ENCODE peak calls at places on chromosome 1, in five cellular contexts. B, O, A, M and E are unnamed samples.

GRCh38 chr1:174114788-174115448 is 44.4 kb upstream of the RABGAP1L start:
- DNase-seq in B (peak; percentile 47), O (peak; percentile 61), A (no peak), M (no peak), E (no peak)

GRCh38 chr1:101181930-101182329 is 54.9 kb upstream of the S1PR1 start:
- DNase-seq in B (no peak), O (no peak), A (no peak), M (no peak), E (no peak)

GRCh38 chr1:150887018-150887417 is at the start of gene CTXND2:
- DNase-seq in B (no peak), O (no peak), A (no peak), M (no peak), E (no peak)

GRCh38 chr1:39896909-39897685 is 4.6 kb downstream of the MYCL start:
- DNase-seq in B (no peak), O (no peak), A (no peak), M (no peak), E (no peak)

GRCh38 chr1:54053745-54054437 is 483 bp downstream of the TCEANC2 start:
- DNase-seq in B (no peak), O (no peak), A (no peak), M (no peak), E (no peak)

GRCh38 chr1:40096977-40097782 is at the start of gene PPT1:
- DNase-seq in B (peak; percentile 89), O (peak; percentile 91), A (peak; percentile 68), M (peak; percentile 7), E (peak; percentile 68)

GRCh38 chr1:162179121-162179520 is 109.6 kb downstream of the NOS1AP start:
- DNase-seq in B (no peak), O (no peak), A (no peak), M (no peak), E (no peak)

GRCh38 chr1:8063298-8064068 is 37.4 kb upstream of the ERRFI1 start:
- DNase-seq in B (no peak), O (no peak), A (no peak), M (no peak), E (no peak)

GRCh38 chr1:116878804-116879477 is 30.8 kb upstream of the PTGFRN start:
- DNase-seq in B (peak; percentile 54), O (peak; percentile 48), A (peak; percentile 23), M (peak; percentile 61), E (no peak)

GRCh38 chr1:37808369-37809319 is 636 bp upstream of the YRDC start:
- DNase-seq in B (peak; percentile 84), O (peak; percentile 93), A (peak; percentile 69), M (no peak), E (no peak)

GRCh38 chr1:167447521-167448136 is 70.7 kb downstream of the CD247 start:
- DNase-seq in B (no peak), O (no peak), A (no peak), M (no peak), E (no peak)

GRCh38 chr1:214604543-214604942 is 1.5 kb downstream of the CENPF start:
- DNase-seq in B (no peak), O (no peak), A (no peak), M (no peak), E (no peak)

GRCh38 chr1:84379128-84379527 is 19.2 kb upstream of the DNASE2B start:
- DNase-seq in B (no peak), O (no peak), A (no peak), M (no peak), E (no peak)

GRCh38 chr1:7223334-7224080 is 438.3 kb downstream of the CAMTA1 start:
- DNase-seq in B (no peak), O (no peak), A (no peak), M (no peak), E (no peak)

GRCh38 chr1:178388398-178389161 is 108.2 kb downstream of the CLEC20A start:
- DNase-seq in B (no peak), O (no peak), A (no peak), M (no peak), E (no peak)

DNA sequence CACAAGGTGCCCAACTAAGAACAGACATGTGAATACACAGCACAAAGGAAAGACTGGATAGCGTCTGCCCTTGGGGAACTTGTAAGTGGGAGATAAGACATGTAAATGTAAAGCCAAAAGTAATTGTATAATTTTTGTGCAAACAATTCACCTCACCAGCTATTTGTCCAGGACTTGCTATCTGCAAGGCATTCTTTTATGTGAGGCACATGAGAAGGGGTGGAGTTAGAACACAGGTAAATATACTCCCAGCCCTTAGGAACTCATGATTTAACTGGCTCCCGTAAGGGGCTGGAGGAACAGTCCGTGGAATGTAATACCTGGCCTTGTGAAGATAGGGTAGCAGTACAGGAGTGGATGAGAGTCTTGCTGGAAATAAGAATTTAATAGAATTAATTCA is 61.3 kb downstream of the CDK18 start:
- DNase-seq in B (peak; percentile 24), O (no peak), A (no peak), M (no peak), E (no peak)
- TF ChIP-seq POLR2AphosphoS5 in B (no peak), O (no peak), A (no peak), M (no peak), E (no peak)

DNA sequence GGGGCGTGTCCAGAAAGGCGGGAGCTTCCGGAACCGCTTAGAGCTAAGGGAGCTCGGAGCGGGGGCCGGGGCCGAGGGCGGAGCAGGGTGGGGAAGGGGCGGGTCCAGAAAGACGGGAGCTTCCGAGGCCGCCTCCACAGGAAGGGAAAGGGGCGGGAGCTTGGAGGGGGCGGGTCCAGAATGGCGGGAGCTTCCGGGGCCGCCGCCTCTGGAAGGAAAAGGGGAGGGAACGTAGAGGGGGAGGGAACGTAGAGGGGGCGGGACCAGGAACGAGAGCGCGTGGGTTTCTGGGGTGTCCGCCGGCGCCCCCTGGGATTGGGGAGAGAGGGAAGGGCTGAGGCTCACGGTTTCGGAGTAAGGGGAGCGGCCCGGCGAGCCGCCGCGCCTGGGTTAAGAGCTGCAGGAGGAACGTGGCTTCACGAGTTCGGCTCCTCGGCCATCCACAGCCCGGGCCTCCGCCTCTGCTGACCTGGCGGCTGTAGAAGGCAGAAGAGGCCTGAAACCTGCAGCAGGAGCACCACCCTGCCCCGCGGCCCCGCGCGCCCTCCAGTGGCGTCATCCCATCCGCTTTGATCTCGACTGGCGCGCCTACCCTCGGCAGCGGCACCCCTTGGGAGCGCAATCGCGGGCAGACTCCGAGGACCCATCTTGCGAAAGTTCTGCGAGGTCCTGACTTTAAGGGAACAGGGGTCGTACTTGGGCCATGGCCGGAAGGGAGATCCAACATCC is 22.9 kb upstream of the HPDL start:
- DNase-seq in B (peak; percentile 94), O (peak; percentile 99), A (peak; percentile 92), M (peak; percentile 84), E (peak; percentile 83)
- TF ChIP-seq POLR2A in B (peak; percentile 97), O (peak; percentile 97), A (peak; percentile 84), M (peak; percentile 95), E (peak; percentile 85)

GRCh38 chr1:28241633-28242241 is 5.8 kb downstream of the ATP5IF1 start:
- DNase-seq in B (no peak), O (no peak), A (no peak), M (no peak), E (no peak)
- TF ChIP-seq TAF1 in B (no peak), O (no peak), A (no peak), M (no peak), E (no peak)

DNA sequence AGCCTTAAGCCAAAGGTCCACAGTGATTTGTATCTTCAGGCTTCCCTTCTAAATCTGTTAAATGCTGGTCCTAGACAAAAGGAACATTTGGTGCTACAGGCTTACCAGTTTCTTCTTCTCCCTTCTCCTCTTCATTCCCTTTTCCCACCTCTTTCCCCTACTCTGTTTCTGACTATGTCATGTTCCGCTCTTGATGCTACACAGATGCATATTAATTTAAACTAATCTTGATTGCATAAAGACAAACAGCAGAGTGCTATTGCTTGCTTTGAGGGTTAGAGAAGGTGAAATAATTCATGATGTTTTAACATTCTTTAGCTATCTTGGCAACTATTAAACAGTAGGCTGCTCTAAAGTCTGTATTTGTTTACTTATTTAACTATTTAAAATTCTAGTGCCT is 34.3 kb upstream of the COL24A1 start:
- DNase-seq in B (no peak), O (no peak), A (no peak), M (no peak), E (no peak)
- TF ChIP-seq POLR2AphosphoS5 in B (no peak), O (no peak), A (no peak), M (no peak), E (no peak)

GRCh38 chr1:110340207-110340468 is 961 bp downstream of the RBM15 start:
- DNase-seq in B (no peak), O (peak; percentile 55), A (no peak), M (no peak), E (no peak)

GRCh38 chr1:110337704-110338199 is 1.4 kb upstream of the RBM15 start:
- DNase-seq in B (peak; percentile 67), O (peak; percentile 39), A (no peak), M (no peak), E (peak; percentile 22)

GRCh38 chr1:110339427-110340206 is 440 bp downstream of the RBM15 start:
- DNase-seq in B (peak; percentile 90), O (peak; percentile 72), A (peak; percentile 37), M (no peak), E (peak; percentile 18)

GRCh38 chr1:110339040-110339426 is at the start of gene RBM15:
- DNase-seq in B (peak; percentile 92), O (peak; percentile 93), A (peak; percentile 85), M (peak; percentile 100), E (peak; percentile 77)

GRCh38 chr1:110338200-110339039 is 757 bp upstream of the RBM15 start:
- DNase-seq in B (peak; percentile 94), O (peak; percentile 97), A (peak; percentile 61), M (peak; percentile 100), E (peak; percentile 59)
- TF ChIP-seq POLR2A in B (peak; percentile 79), O (peak; percentile 88), A (peak; percentile 81), M (peak; percentile 90), E (peak; percentile 75)

GRCh38 chr1:113610372-113610771 is 148.9 kb downstream of the PHTF1 start:
- DNase-seq in B (no peak), O (no peak), A (no peak), M (no peak), E (no peak)

GRCh38 chr1:113616201-113616600 is 143.1 kb downstream of the PHTF1 start:
- DNase-seq in B (no peak), O (no peak), A (no peak), M (no peak), E (no peak)

GRCh38 chr1:113617438-113618141 is 141.7 kb downstream of the PHTF1 start:
- DNase-seq in B (no peak), O (no peak), A (no peak), M (no peak), E (no peak)

DNA sequence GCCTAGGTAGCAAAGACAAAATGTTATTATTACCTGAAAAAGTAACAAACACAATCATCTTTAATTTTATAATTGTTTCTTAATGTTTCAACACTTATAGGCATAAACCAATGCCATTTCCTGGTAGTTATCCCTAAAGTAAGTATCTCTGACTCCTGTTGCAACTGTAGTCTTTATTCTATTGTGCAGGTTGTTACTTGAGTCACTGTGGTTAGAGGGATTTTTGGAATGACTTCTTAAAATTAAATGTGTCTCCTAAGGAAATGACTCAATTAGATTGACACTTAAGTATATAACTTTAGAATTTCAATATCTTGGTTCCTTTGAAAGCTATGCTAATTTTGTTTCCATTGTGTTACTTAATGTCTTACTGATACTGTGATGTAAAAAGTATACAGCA is 143.9 kb downstream of the PHTF1 start:
- DNase-seq in B (no peak), O (no peak), A (no peak), M (no peak), E (no peak)
- TF ChIP-seq TAF1 in B (no peak), O (no peak), A (no peak), M (no peak), E (no peak)

GRCh38 chr1:199667079-199667478 is 360.4 kb upstream of the NR5A2 start:
- DNase-seq in B (no peak), O (no peak), A (no peak), M (no peak), E (no peak)
- TF ChIP-seq POLR2AphosphoS5 in B (no peak), O (no peak), A (no peak), M (no peak), E (no peak)